ENCODE peak calls at places on chromosomes 2 and 18, in seven cellular contexts. One of them, this sample, is unnamed. For H4K20me1, the result is how much of the 10 kb centered on the place peaks cover.

GRCh38 chr18:64539852-64540251 is 391.0 kb upstream of the LINC00305 start:
- DNase-seq in keratinocyte: no peak
- DNase-seq in OCI-LY7: no peak
- DNase-seq in K562: no peak
- DNase-seq in fibroblast of lung: peak
- DNase-seq in mammary epithelial cell: no peak
- DNase-seq in HCT116: no peak
- DNase-seq in this sample: no peak

GRCh38 chr2:61015971-61016370 is 1.5 kb upstream of the PEX13 start:
- DNase-seq in keratinocyte: no peak
- DNase-seq in fibroblast of lung: no peak
- DNase-seq in HCT116: no peak
- DNase-seq in K562: no peak
- DNase-seq in OCI-LY7: no peak
- DNase-seq in mammary epithelial cell: peak
- DNase-seq in this sample: no peak

GRCh38 chr2:101692766-101693165 is 4.7 kb upstream of the MAP4K4 start:
- DNase-seq in keratinocyte: no peak
- DNase-seq in mammary epithelial cell: no peak
- DNase-seq in fibroblast of lung: peak
- DNase-seq in OCI-LY7: no peak
- DNase-seq in HCT116: no peak
- DNase-seq in K562: no peak
- DNase-seq in this sample: no peak

GRCh38 chr18:48472610-48473009 is 63.4 kb upstream of the ZBTB7C start:
- DNase-seq in HCT116: no peak
- DNase-seq in mammary epithelial cell: peak
- DNase-seq in keratinocyte: no peak
- DNase-seq in fibroblast of lung: no peak
- DNase-seq in OCI-LY7: no peak
- DNase-seq in K562: no peak
- DNase-seq in this sample: no peak

GRCh38 chr18:35605686-35606417 is 24.3 kb downstream of the GALNT1 start:
- DNase-seq in OCI-LY7: no peak
- DNase-seq in keratinocyte: no peak
- DNase-seq in fibroblast of lung: peak
- DNase-seq in mammary epithelial cell: peak
- DNase-seq in HCT116: no peak
- DNase-seq in K562: peak
- DNase-seq in this sample: no peak

GRCh38 chr18:39938678-39939077 is 2016.4 kb upstream of the PIK3C3 start:
- DNase-seq in mammary epithelial cell: no peak
- DNase-seq in K562: no peak
- DNase-seq in fibroblast of lung: no peak
- DNase-seq in keratinocyte: no peak
- DNase-seq in OCI-LY7: no peak
- DNase-seq in HCT116: no peak
- DNase-seq in this sample: no peak

GRCh38 chr2:165594231-165594934 is 124.9 kb downstream of the CSRNP3 start:
- DNase-seq in fibroblast of lung: no peak
- DNase-seq in keratinocyte: no peak
- DNase-seq in mammary epithelial cell: no peak
- DNase-seq in OCI-LY7: no peak
- DNase-seq in HCT116: no peak
- DNase-seq in K562: no peak
- DNase-seq in this sample: no peak

GRCh38 chr2:206218792-206219509 is 55.5 kb upstream of the ZDBF2 start:
- DNase-seq in K562: no peak
- DNase-seq in OCI-LY7: no peak
- DNase-seq in fibroblast of lung: no peak
- DNase-seq in mammary epithelial cell: no peak
- DNase-seq in HCT116: no peak
- DNase-seq in keratinocyte: no peak
- DNase-seq in this sample: no peak

GRCh38 chr2:200335657-200336056 is 29.2 kb downstream of the SPATS2L start:
- DNase-seq in HCT116: no peak
- DNase-seq in OCI-LY7: no peak
- DNase-seq in mammary epithelial cell: peak
- DNase-seq in keratinocyte: no peak
- DNase-seq in K562: no peak
- DNase-seq in fibroblast of lung: peak
- DNase-seq in this sample: no peak

GRCh38 chr2:140747097-140747496 is 1383.7 kb downstream of the LRP1B start:
- DNase-seq in HCT116: no peak
- DNase-seq in K562: no peak
- DNase-seq in mammary epithelial cell: no peak
- DNase-seq in OCI-LY7: no peak
- DNase-seq in fibroblast of lung: no peak
- DNase-seq in keratinocyte: no peak
- DNase-seq in this sample: no peak

GRCh38 chr2:235582081-235582686 is 88.3 kb downstream of the AGAP1 start:
- DNase-seq in keratinocyte: no peak
- DNase-seq in OCI-LY7: no peak
- DNase-seq in fibroblast of lung: no peak
- DNase-seq in HCT116: no peak
- DNase-seq in mammary epithelial cell: no peak
- DNase-seq in K562: no peak
- DNase-seq in this sample: no peak
- H4K20me1 ChIP-seq in keratinocyte: under half
- H4K20me1 ChIP-seq in OCI-LY7: under half
- H4K20me1 ChIP-seq in fibroblast of lung: under half
- H4K20me1 ChIP-seq in HCT116: under half
- H4K20me1 ChIP-seq in mammary epithelial cell: under half
- H4K20me1 ChIP-seq in K562: under half
- H4K20me1 ChIP-seq in this sample: under half

GRCh38 chr2:10410716-10411437 is 37.2 kb downstream of the ODC1 start:
- DNase-seq in mammary epithelial cell: no peak
- DNase-seq in K562: no peak
- DNase-seq in HCT116: no peak
- DNase-seq in keratinocyte: no peak
- DNase-seq in OCI-LY7: peak
- DNase-seq in fibroblast of lung: no peak
- DNase-seq in this sample: peak

GRCh38 chr2:10407841-10408648 is 40.1 kb downstream of the ODC1 start:
- DNase-seq in K562: peak
- DNase-seq in OCI-LY7: peak
- DNase-seq in mammary epithelial cell: peak
- DNase-seq in HCT116: peak
- DNase-seq in fibroblast of lung: peak
- DNase-seq in keratinocyte: peak
- DNase-seq in this sample: no peak

GRCh38 chr2:10411557-10411956 is 36.6 kb downstream of the ODC1 start:
- DNase-seq in fibroblast of lung: no peak
- DNase-seq in K562: no peak
- DNase-seq in HCT116: no peak
- DNase-seq in OCI-LY7: no peak
- DNase-seq in keratinocyte: no peak
- DNase-seq in mammary epithelial cell: no peak
- DNase-seq in this sample: no peak

GRCh38 chr2:10408649-10409579 is 39.2 kb downstream of the ODC1 start:
- DNase-seq in K562: peak
- DNase-seq in keratinocyte: no peak
- DNase-seq in HCT116: peak
- DNase-seq in OCI-LY7: peak
- DNase-seq in mammary epithelial cell: peak
- DNase-seq in fibroblast of lung: peak
- DNase-seq in this sample: peak

DNA sequence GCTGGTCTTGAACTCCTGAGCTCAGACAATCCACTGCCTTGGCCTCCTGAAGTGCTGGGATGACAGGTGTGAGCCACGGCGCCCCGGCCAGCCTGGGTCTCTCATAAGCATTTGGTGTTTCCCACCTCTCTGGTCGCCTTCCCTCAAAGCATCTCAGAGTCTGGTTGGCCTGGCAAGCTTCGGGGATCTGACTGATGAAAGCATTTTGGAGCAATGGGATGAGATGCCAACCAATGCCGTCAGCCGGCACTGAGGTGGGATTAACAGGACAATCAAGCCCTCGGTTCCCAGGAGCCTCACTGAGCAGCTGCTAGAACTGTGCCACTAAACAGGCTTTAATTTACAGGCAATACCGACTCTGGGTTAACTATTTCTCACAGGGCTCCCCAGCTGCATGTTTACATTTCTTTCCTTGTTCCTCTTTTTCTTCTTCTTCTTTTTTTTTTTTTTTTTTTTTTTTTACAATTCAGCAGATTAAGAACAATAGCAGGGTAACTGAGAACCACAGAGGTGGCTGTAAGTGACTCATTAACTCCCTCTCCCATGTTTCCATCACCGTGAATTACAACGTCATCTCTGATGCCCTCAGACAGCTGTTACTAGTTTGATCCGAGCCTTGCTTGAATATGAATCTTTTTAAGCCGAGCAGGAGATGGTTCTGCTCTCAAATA is 38.0 kb downstream of the ODC1 start:
- DNase-seq in keratinocyte: no peak
- DNase-seq in K562: no peak
- DNase-seq in HCT116: no peak
- DNase-seq in mammary epithelial cell: no peak
- DNase-seq in OCI-LY7: peak
- DNase-seq in fibroblast of lung: peak
- DNase-seq in this sample: peak
- H4K20me1 ChIP-seq in keratinocyte: under half
- H4K20me1 ChIP-seq in K562: under half
- H4K20me1 ChIP-seq in HCT116: under half
- H4K20me1 ChIP-seq in mammary epithelial cell: under half
- H4K20me1 ChIP-seq in OCI-LY7: under half
- H4K20me1 ChIP-seq in fibroblast of lung: under half
- H4K20me1 ChIP-seq in this sample: under half

GRCh38 chr2:196153480-196153879 is 17.9 kb downstream of the STK17B start:
- DNase-seq in K562: peak
- DNase-seq in fibroblast of lung: no peak
- DNase-seq in mammary epithelial cell: no peak
- DNase-seq in OCI-LY7: no peak
- DNase-seq in keratinocyte: no peak
- DNase-seq in HCT116: no peak
- DNase-seq in this sample: no peak
- H4K20me1 ChIP-seq in K562: under half
- H4K20me1 ChIP-seq in fibroblast of lung: under half
- H4K20me1 ChIP-seq in mammary epithelial cell: under half
- H4K20me1 ChIP-seq in OCI-LY7: under half
- H4K20me1 ChIP-seq in keratinocyte: under half
- H4K20me1 ChIP-seq in HCT116: under half
- H4K20me1 ChIP-seq in this sample: under half

GRCh38 chr18:76482267-76482666 is 12.8 kb downstream of the ZNF516 start:
- DNase-seq in fibroblast of lung: no peak
- DNase-seq in OCI-LY7: no peak
- DNase-seq in HCT116: no peak
- DNase-seq in keratinocyte: no peak
- DNase-seq in K562: no peak
- DNase-seq in mammary epithelial cell: no peak
- DNase-seq in this sample: no peak
- H4K20me1 ChIP-seq in fibroblast of lung: under half
- H4K20me1 ChIP-seq in OCI-LY7: under half
- H4K20me1 ChIP-seq in HCT116: under half
- H4K20me1 ChIP-seq in keratinocyte: under half
- H4K20me1 ChIP-seq in K562: under half
- H4K20me1 ChIP-seq in mammary epithelial cell: under half
- H4K20me1 ChIP-seq in this sample: under half

DNA sequence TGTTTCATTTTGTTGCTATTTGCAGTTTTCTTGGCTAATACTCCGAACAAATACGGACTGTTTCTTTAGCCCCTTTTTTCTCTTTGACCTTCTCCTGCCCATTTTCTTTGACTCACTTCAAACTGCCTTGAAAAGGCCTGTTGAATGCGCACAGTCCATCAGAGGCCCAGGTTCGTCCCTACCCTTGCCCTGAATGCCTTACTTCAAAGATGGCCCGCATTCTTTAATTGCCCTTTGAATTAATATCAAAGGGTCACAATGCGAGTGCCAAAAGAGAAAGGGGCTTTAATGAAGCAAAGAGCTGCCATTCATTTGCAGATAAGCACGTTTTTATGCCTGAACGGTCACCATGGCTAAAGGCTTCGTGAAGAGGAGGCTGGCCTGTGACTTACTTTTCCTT is 29.7 kb downstream of the PAX3 start:
- DNase-seq in HCT116: no peak
- DNase-seq in fibroblast of lung: no peak
- DNase-seq in keratinocyte: no peak
- DNase-seq in OCI-LY7: no peak
- DNase-seq in mammary epithelial cell: no peak
- DNase-seq in K562: no peak
- DNase-seq in this sample: no peak
- H4K20me1 ChIP-seq in HCT116: under half
- H4K20me1 ChIP-seq in fibroblast of lung: under half
- H4K20me1 ChIP-seq in keratinocyte: under half
- H4K20me1 ChIP-seq in OCI-LY7: under half
- H4K20me1 ChIP-seq in mammary epithelial cell: under half
- H4K20me1 ChIP-seq in K562: under half
- H4K20me1 ChIP-seq in this sample: under half

DNA sequence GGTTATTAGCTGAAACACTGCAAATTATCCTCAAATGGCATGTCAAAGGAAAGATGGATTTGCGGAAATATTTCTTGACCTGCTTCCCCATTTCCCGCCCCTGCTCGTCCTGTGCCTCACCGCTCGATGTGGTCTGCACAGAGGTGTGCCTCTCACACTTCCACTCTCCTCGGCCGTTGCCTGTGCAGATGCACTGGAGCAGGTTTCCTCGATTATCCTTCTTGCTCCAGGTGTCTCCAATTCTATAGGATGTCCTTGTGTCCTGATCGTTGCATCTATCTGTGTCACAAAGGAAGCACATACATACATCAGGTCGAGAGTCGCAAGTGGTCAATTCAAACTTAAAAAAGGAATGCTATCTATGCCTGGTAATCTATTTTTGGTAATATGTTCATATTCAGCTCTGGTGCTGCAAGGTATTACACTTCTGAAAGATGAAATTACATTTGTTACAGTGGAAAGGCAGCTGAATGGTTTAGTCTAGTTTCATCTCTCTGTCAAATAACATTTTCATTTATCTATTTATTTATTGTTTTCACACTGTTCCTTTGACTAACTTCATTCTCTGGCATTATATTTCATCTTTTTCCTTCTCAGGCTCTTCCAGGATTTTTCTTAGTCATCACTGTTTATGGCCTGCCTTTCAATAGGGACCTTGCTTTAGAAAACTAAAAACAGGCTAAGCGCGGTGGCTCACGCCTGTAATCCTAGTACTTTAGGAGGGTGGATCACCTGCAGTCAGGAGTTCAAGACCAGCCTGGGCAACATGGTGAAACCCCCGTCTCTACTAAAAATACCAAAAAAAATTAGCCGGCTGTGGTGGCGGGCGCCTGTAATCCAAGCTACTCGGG is 7.6 kb downstream of the FN1 start:
- DNase-seq in keratinocyte: no peak
- DNase-seq in K562: no peak
- DNase-seq in OCI-LY7: no peak
- DNase-seq in HCT116: no peak
- DNase-seq in mammary epithelial cell: no peak
- DNase-seq in fibroblast of lung: peak
- DNase-seq in this sample: no peak
- H4K20me1 ChIP-seq in keratinocyte: under half
- H4K20me1 ChIP-seq in K562: under half
- H4K20me1 ChIP-seq in OCI-LY7: under half
- H4K20me1 ChIP-seq in HCT116: under half
- H4K20me1 ChIP-seq in mammary epithelial cell: under half
- H4K20me1 ChIP-seq in fibroblast of lung: under half
- H4K20me1 ChIP-seq in this sample: under half